ENCODE peak calls at places on chromosome 3, in four cellular contexts. P is BE2C, D is endothelial cell of umbilical vein, M is fibroblast of lung. I is an unnamed sample.
A peak's percentile ranks its signal among the peaks of the same experiment; 100 is the strongest.

GRCh38 chr3:16311960-16312451 is 47.0 kb downstream of the OXNAD1 start:
- DNase-seq in P (no peak), D (peak; percentile 21), M (no peak), I (no peak)

GRCh38 chr3:140501054-140501769 is 176.7 kb upstream of the TRIM42 start:
- DNase-seq in P (no peak), D (no peak), M (no peak), I (no peak)

GRCh38 chr3:14154895-14155432 is 23.4 kb downstream of the XPC start:
- DNase-seq in P (no peak), D (no peak), M (no peak), I (no peak)

GRCh38 chr3:160473233-160473632 is 23.6 kb upstream of the TRIM59 start:
- DNase-seq in P (no peak), D (no peak), M (peak; percentile 55), I (peak; percentile 90)

GRCh38 chr3:194577985-194578905 is 55.0 kb downstream of the TMEM44 start:
- DNase-seq in P (peak; percentile 25), D (peak; percentile 89), M (peak; percentile 84), I (peak; percentile 84)

GRCh38 chr3:185792955-185793354 is 31.9 kb downstream of the IGF2BP2 start:
- DNase-seq in P (no peak), D (no peak), M (no peak), I (no peak)

GRCh38 chr3:65400893-65401292 is 637.8 kb downstream of the MAGI1 start:
- DNase-seq in P (no peak), D (no peak), M (no peak), I (no peak)

GRCh38 chr3:126126811-126127431 is 43.0 kb upstream of the SLC41A3 start:
- DNase-seq in P (no peak), D (no peak), M (no peak), I (no peak)

GRCh38 chr3:14431928-14432834 is 29.8 kb downstream of the SLC6A6 start:
- DNase-seq in P (peak; percentile 89), D (peak; percentile 83), M (peak; percentile 80), I (peak; percentile 91)

GRCh38 chr3:65971281-65972252 is 67.2 kb downstream of the MAGI1 start:
- DNase-seq in P (no peak), D (no peak), M (no peak), I (peak; percentile 49)

GRCh38 chr3:170560296-170560695 is 25.6 kb downstream of the SLC7A14 start:
- DNase-seq in P (no peak), D (no peak), M (no peak), I (no peak)

GRCh38 chr3:46017720-46018119 is 9.6 kb downstream of the XCR1 start:
- DNase-seq in P (no peak), D (no peak), M (no peak), I (peak; percentile 14)

GRCh38 chr3:45118615-45119062 is 27.5 kb downstream of the CDCP1 start:
- DNase-seq in P (no peak), D (no peak), M (no peak), I (no peak)

GRCh38 chr3:193556841-193557240 is 2.1 kb upstream of the ATP13A4 start:
- DNase-seq in P (no peak), D (no peak), M (no peak), I (no peak)

GRCh38 chr3:188946837-188947236 is 224.9 kb upstream of the TPRG1 start:
- DNase-seq in P (no peak), D (no peak), M (no peak), I (no peak)

GRCh38 chr3:107493134-107493533 is 29.6 kb upstream of the BBX start:
- DNase-seq in P (no peak), D (no peak), M (no peak), I (no peak)

GRCh38 chr3:182327196-182327681 is 466.1 kb upstream of the ATP11B start:
- DNase-seq in P (peak; percentile 83), D (no peak), M (no peak), I (no peak)

GRCh38 chr3:182323898-182324297 is 469.4 kb upstream of the ATP11B start:
- DNase-seq in P (no peak), D (no peak), M (no peak), I (no peak)

GRCh38 chr3:182325213-182325941 is 467.9 kb upstream of the ATP11B start:
- DNase-seq in P (no peak), D (peak; percentile 11), M (no peak), I (no peak)

GRCh38 chr3:182323126-182323727 is 470.1 kb upstream of the ATP11B start:
- DNase-seq in P (no peak), D (no peak), M (no peak), I (no peak)
- H3K4me3 ChIP-seq in P (no peak overlapping the region), D (no peak overlapping the region), M (no peak overlapping the region), I (no peak overlapping the region)

GRCh38 chr3:70333080-70333479 is 20.6 kb upstream of the MDFIC2 start:
- DNase-seq in P (no peak), D (no peak), M (no peak), I (no peak)
- H3K4me3 ChIP-seq in P (no peak overlapping the region), D (no peak overlapping the region), M (no peak overlapping the region), I (no peak overlapping the region)

GRCh38 chr3:139327231-139327630 is 16.6 kb upstream of the MRPS22 start:
- DNase-seq in P (no peak), D (no peak), M (no peak), I (no peak)

GRCh38 chr3:139328356-139328755 is 15.5 kb upstream of the MRPS22 start:
- DNase-seq in P (no peak), D (no peak), M (no peak), I (no peak)

GRCh38 chr3:139327861-139328260 is 16.0 kb upstream of the MRPS22 start:
- DNase-seq in P (no peak), D (no peak), M (no peak), I (no peak)

GRCh38 chr3:139332092-139332491 is 11.7 kb upstream of the MRPS22 start:
- DNase-seq in P (no peak), D (no peak), M (no peak), I (no peak)

DNA sequence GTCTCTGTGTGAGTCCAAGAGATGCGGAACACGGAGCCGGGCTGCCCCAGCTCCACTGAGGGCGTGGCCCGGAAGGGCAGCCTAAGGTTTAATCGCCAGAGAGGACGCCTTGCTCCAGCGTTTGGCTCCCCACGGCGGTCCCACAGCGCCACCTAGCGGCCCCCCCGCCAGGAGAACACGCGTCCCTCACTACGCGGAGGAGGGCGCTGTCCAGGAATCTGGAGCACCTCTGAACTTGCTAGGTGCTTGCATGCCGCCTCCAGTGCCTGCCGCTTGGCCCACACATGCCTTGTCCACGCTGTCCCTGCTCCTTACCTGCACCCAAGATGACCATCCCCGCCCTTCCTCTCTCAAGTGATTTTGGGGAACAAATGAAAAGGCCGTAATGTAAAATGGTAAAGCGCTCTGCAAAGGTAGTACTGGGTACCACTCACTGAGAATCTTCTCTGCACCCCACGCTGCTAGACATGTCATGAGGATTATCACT is 14.4 kb upstream of the MRPS22 start:
- DNase-seq in P (peak; percentile 92), D (peak; percentile 74), M (peak; percentile 77), I (peak; percentile 94)
- H3K4me3 ChIP-seq in P (peak overlapping the region; percentile 38), D (no peak overlapping the region), M (no peak overlapping the region), I (no peak overlapping the region)

GRCh38 chr3:33940736-33941135 is 142.3 kb downstream of the PDCD6IP start:
- DNase-seq in P (no peak), D (no peak), M (no peak), I (no peak)

GRCh38 chr3:33942483-33943150 is 144.2 kb downstream of the PDCD6IP start:
- DNase-seq in P (no peak), D (no peak), M (no peak), I (no peak)

GRCh38 chr3:33940149-33940548 is 141.7 kb downstream of the PDCD6IP start:
- DNase-seq in P (no peak), D (no peak), M (peak; percentile 31), I (peak; percentile 25)

GRCh38 chr3:33941804-33942203 is 143.4 kb downstream of the PDCD6IP start:
- DNase-seq in P (no peak), D (no peak), M (no peak), I (no peak)

DNA sequence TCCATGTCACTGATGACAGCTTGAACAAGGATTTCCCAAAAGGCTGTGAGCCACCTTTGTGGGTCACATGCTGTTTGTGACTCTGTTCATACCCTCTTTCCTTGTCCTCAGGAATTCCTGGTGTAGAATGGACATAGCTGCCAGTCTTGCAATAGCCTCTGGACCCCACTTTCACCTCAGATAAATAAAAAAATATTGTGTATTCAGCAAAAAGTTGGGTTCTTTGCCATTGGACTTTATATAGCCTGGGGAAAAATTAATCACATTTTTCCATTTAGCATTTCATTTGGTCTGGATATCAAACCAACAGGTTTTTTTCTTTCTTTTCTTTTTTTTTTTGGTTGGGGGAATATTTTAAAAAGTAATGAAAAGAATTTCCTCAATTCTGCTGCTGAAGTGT is 144.8 kb downstream of the PDCD6IP start:
- DNase-seq in P (no peak), D (no peak), M (no peak), I (no peak)
- H3K4me3 ChIP-seq in P (no peak overlapping the region), D (no peak overlapping the region), M (no peak overlapping the region), I (no peak overlapping the region)

GRCh38 chr3:71243230-71243629 is 340.3 kb downstream of the FOXP1 start:
- DNase-seq in P (no peak), D (no peak), M (no peak), I (no peak)

GRCh38 chr3:71238267-71238985 is 345.1 kb downstream of the FOXP1 start:
- DNase-seq in P (no peak), D (no peak), M (no peak), I (no peak)

GRCh38 chr3:71241981-71242552 is 341.5 kb downstream of the FOXP1 start:
- DNase-seq in P (no peak), D (no peak), M (no peak), I (no peak)

GRCh38 chr3:71237661-71238060 is 345.9 kb downstream of the FOXP1 start:
- DNase-seq in P (no peak), D (no peak), M (no peak), I (no peak)

GRCh38 chr3:71240035-71240434 is 343.5 kb downstream of the FOXP1 start:
- DNase-seq in P (no peak), D (no peak), M (no peak), I (no peak)
- H3K4me3 ChIP-seq in P (no peak overlapping the region), D (no peak overlapping the region), M (no peak overlapping the region), I (no peak overlapping the region)